ENCODE peak calls at places on chromosome 7, in ten cellular contexts. Z, D, U, P, R, K, Y, A, T and O are unnamed samples.
A peak's percentile ranks its signal among the peaks of the same experiment; 100 is the strongest.

GRCh38 chr7:28872226-28872625 is 85.9 kb downstream of the TRIL start:
- DNase-seq in Z (peak; percentile 32), D (no peak), U (no peak), P (no peak), R (no peak), K (no peak), Y (no peak), A (no peak), T (no peak), O (no peak)

GRCh38 chr7:154425326-154425725 is 373.1 kb downstream of the DPP6 start:
- DNase-seq in Z (no peak), D (no peak), U (no peak), P (no peak), R (no peak), K (no peak), Y (no peak), A (no peak), T (no peak), O (no peak)

GRCh38 chr7:144109283-144109682 is at the start of gene OR2A2:
- DNase-seq in Z (no peak), D (no peak), U (no peak), P (no peak), R (no peak), K (no peak), Y (no peak), A (no peak), T (no peak), O (no peak)

GRCh38 chr7:67553378-67553777 is 556.7 kb downstream of the TYW1 start:
- DNase-seq in Z (no peak), D (no peak), U (no peak), P (no peak), R (no peak), K (no peak), Y (no peak), A (no peak), T (peak; percentile 29), O (no peak)

GRCh38 chr7:37663693-37664092 is 19.9 kb upstream of the GPR141 start:
- DNase-seq in Z (no peak), D (no peak), U (no peak), P (no peak), R (no peak), K (no peak), Y (no peak), A (no peak), T (no peak), O (no peak)

GRCh38 chr7:155244675-155245074 is 53.0 kb upstream of the INSIG1 start:
- DNase-seq in Z (no peak), D (no peak), U (no peak), P (no peak), R (no peak), K (no peak), Y (no peak), A (no peak), T (no peak), O (no peak)

GRCh38 chr7:108012499-108013430 is 9.8 kb upstream of the LAMB1 start:
- DNase-seq in Z (peak; percentile 80), D (no peak), U (no peak), P (no peak), R (no peak), K (no peak), Y (no peak), A (no peak), T (no peak), O (no peak)

GRCh38 chr7:102432476-102433318 is 678 bp upstream of the ORAI2 start:
- DNase-seq in Z (no peak), D (no peak), U (no peak), P (no peak), R (no peak), K (no peak), Y (no peak), A (no peak), T (no peak), O (no peak)

GRCh38 chr7:151844080-151844827 is 32.7 kb downstream of the PRKAG2 start:
- DNase-seq in Z (peak; percentile 60), D (no peak), U (no peak), P (no peak), R (no peak), K (no peak), Y (no peak), A (no peak), T (no peak), O (no peak)

GRCh38 chr7:101754432-101755159 is 62.8 kb upstream of the CUX1 start:
- DNase-seq in Z (peak; percentile 70), D (peak; percentile 32), U (no peak), P (no peak), R (no peak), K (no peak), Y (no peak), A (no peak), T (no peak), O (peak; percentile 12)

GRCh38 chr7:47471358-47471703 is 110.6 kb downstream of the TNS3 start:
- DNase-seq in Z (no peak), D (no peak), U (no peak), P (no peak), R (no peak), K (no peak), Y (no peak), A (no peak), T (no peak), O (no peak)

GRCh38 chr7:47464266-47464665 is 117.6 kb downstream of the TNS3 start:
- DNase-seq in Z (no peak), D (no peak), U (no peak), P (no peak), R (no peak), K (no peak), Y (no peak), A (no peak), T (no peak), O (no peak)

GRCh38 chr7:47465191-47465590 is 116.7 kb downstream of the TNS3 start:
- DNase-seq in Z (peak; percentile 38), D (no peak), U (no peak), P (no peak), R (no peak), K (no peak), Y (no peak), A (no peak), T (no peak), O (no peak)

GRCh38 chr7:47470567-47471357 is 111.1 kb downstream of the TNS3 start:
- DNase-seq in Z (no peak), D (peak; percentile 42), U (no peak), P (no peak), R (no peak), K (no peak), Y (no peak), A (no peak), T (no peak), O (no peak)

GRCh38 chr7:47466832-47467231 is 115.1 kb downstream of the TNS3 start:
- DNase-seq in Z (no peak), D (no peak), U (no peak), P (no peak), R (no peak), K (no peak), Y (no peak), A (no peak), T (no peak), O (no peak)
- H3K27ac ChIP-seq in Z (no peak overlapping the region), D (no peak overlapping the region), U (no peak overlapping the region), P (no peak overlapping the region), R (no peak overlapping the region), K (no peak overlapping the region), Y (peak overlapping the region; percentile 3), A (no peak overlapping the region), T (peak overlapping the region; percentile 64), O (no peak overlapping the region)

DNA sequence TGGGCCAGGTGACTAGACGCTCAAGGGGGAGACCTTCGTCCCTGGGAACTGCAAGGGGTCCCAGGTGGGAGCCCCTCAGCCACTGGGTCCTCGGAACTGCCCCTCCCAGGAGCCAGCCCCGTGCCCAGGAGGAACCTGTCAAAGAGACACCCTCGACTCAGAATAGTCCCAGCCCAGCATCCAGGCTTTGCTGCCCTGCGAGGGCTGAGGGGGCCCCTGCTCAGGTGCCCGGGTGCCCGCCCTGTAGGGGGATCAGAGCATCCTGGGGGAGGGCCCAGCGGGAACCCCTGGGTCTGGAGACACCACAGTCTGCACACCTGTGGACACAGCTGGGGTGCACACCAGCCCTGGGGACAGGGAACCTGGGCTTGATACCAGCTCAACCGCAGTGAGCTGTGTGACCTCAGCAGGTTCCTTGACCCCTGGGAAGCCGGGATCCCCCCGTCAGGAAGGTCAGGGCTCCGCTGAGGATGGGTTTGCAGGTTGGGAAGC is 394 bp downstream of the ELN start:
- DNase-seq in Z (no peak), D (peak; percentile 55), U (no peak), P (no peak), R (no peak), K (no peak), Y (no peak), A (peak; percentile 38), T (no peak), O (no peak)
- H3K4me3 ChIP-seq in Z (no peak overlapping the region), D (peak overlapping the region; percentile 57), U (peak overlapping the region; percentile 58), P (peak overlapping the region; percentile 30), R (no peak overlapping the region), K (no peak overlapping the region), Y (peak overlapping the region; percentile 83), A (peak overlapping the region; percentile 68), T (peak overlapping the region; percentile 34), O (no peak overlapping the region)

GRCh38 chr7:46750321-46750865 is 829.3 kb upstream of the IGFBP3 start:
- DNase-seq in Z (no peak), D (no peak), U (no peak), P (no peak), R (no peak), K (no peak), Y (no peak), A (no peak), T (no peak), O (no peak)
- H3K4me1 ChIP-seq in Z (peaks cover 9% of the 10 kb centered on the region), D (no peaks in the 10 kb centered on the region), U (no peaks in the 10 kb centered on the region), P (no peaks in the 10 kb centered on the region), R (no peaks in the 10 kb centered on the region), K (peaks cover 44% of the 10 kb centered on the region), Y (peaks cover 9% of the 10 kb centered on the region), A (peaks cover 5% of the 10 kb centered on the region), T (peaks cover 2% of the 10 kb centered on the region), O (no peaks in the 10 kb centered on the region)

GRCh38 chr7:69963388-69963787 is 365.1 kb downstream of the AUTS2 start:
- DNase-seq in Z (no peak), D (no peak), U (no peak), P (no peak), R (no peak), K (no peak), Y (no peak), A (no peak), T (no peak), O (no peak)

GRCh38 chr7:69962077-69962855 is 364.0 kb downstream of the AUTS2 start:
- DNase-seq in Z (peak; percentile 37), D (peak; percentile 31), U (no peak), P (no peak), R (no peak), K (no peak), Y (no peak), A (peak; percentile 32), T (peak; percentile 65), O (no peak)

GRCh38 chr7:69961396-69961795 is 363.1 kb downstream of the AUTS2 start:
- DNase-seq in Z (no peak), D (no peak), U (no peak), P (no peak), R (no peak), K (no peak), Y (no peak), A (no peak), T (no peak), O (no peak)

GRCh38 chr7:69967152-69967591 is 368.9 kb downstream of the AUTS2 start:
- DNase-seq in Z (peak; percentile 58), D (peak; percentile 37), U (peak; percentile 25), P (no peak), R (no peak), K (no peak), Y (no peak), A (peak; percentile 49), T (peak; percentile 54), O (no peak)

DNA sequence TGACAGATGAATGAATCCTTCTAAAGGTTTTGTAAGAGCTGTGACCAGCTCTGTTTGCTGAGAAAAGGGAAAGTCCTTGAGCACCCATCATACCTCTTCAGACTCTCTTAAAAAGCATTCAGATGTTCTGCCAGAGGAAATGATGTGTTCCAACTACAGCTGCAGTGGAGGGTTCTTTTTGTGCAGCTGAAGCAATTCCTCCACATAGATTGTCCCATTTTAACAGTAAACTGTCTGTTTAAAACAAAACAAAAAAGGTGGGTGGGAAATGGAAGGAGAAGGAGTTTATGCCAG is 364.5 kb downstream of the AUTS2 start:
- DNase-seq in Z (peak; percentile 56), D (no peak), U (no peak), P (no peak), R (no peak), K (no peak), Y (no peak), A (no peak), T (no peak), O (no peak)
- H3K27ac ChIP-seq in Z (peak overlapping the region; percentile 90), D (no peak overlapping the region), U (no peak overlapping the region), P (no peak overlapping the region), R (no peak overlapping the region), K (no peak overlapping the region), Y (no peak overlapping the region), A (no peak overlapping the region), T (no peak overlapping the region), O (no peak overlapping the region)